ENCODE peak calls at places on chromosomes 16 and 17, in five cellular contexts. U, J, F, I and Y are unnamed samples.

GRCh38 chr16:85681255-85681654 is 7.5 kb downstream of the GINS2 start:
- DNase-seq in U (no peak), F (no peak), J (no peak), I (no peak), Y (no peak)

GRCh38 chr16:82753821-82754220 is 127.1 kb downstream of the CDH13 start:
- DNase-seq in U (no peak), J (no peak), I (peak), F (no peak), Y (no peak)

GRCh38 chr17:1718362-1719165 is 5.9 kb upstream of the WDR81 start:
- DNase-seq in J (no peak), I (no peak), F (no peak), U (no peak), Y (no peak)

GRCh38 chr16:66960270-66960669 is 796 bp upstream of the CES3 start:
- DNase-seq in J (no peak), F (no peak), U (no peak), I (no peak), Y (no peak)

GRCh38 chr16:17696696-17697095 is 225.9 kb upstream of the XYLT1 start:
- DNase-seq in F (no peak), U (no peak), I (no peak), J (no peak), Y (no peak)

GRCh38 chr17:9003355-9004131 is 17.8 kb upstream of the NTN1 start:
- DNase-seq in I (no peak), J (no peak), F (no peak), U (no peak), Y (no peak)

GRCh38 chr17:50059759-50060273 is 3.9 kb downstream of the ITGA3 start:
- DNase-seq in I (peak), F (no peak), U (no peak), J (no peak), Y (no peak)

GRCh38 chr16:67884-68789 is 4.3 kb downstream of the RHBDF1 start:
- DNase-seq in U (no peak), F (no peak), I (peak), J (no peak), Y (no peak)

GRCh38 chr16:694187-694862 is 4.1 kb upstream of the WDR24 start:
- DNase-seq in F (no peak), I (no peak), U (no peak), J (no peak), Y (no peak)

GRCh38 chr17:65609303-65609702 is 47.9 kb upstream of the AXIN2 start:
- DNase-seq in F (no peak), I (no peak), J (no peak), U (no peak), Y (no peak)

GRCh38 chr16:23803591-23804123 is 32.1 kb upstream of the PRKCB start:
- DNase-seq in I (peak), F (peak), U (peak), J (peak), Y (peak)

GRCh38 chr16:48118841-48119240 is 37.0 kb downstream of the ABCC12 start:
- DNase-seq in F (no peak), J (no peak), U (peak), I (no peak), Y (no peak)